ENCODE peak calls at places on chromosomes 12 and 14, in nine cellular contexts. H is nucleus accumbens, T is NCI-H1105, D is hippocampal formation, V is amygdala, S is AML-193, Z is T-helper 9 cell, X is adrenal gland, W is RKO. K is an unnamed sample.

GRCh38 chr14:83041224-83041623 is 1507.6 kb upstream of the SEL1L start:
- DNase-seq in H (no peak), T (no peak), D (no peak), V (no peak), S (no peak), Z (no peak), X (no peak), W (no peak), K (no peak)

GRCh38 chr12:10673660-10674384 is at the start of gene STYK1:
- DNase-seq in H (peak; percentile 57), T (peak; percentile 93), D (no peak), V (peak; percentile 53), S (peak; percentile 76), Z (peak; percentile 60), X (peak; percentile 18), W (peak; percentile 31), K (no peak)

GRCh38 chr14:34078117-34078743 is 127.4 kb upstream of the EGLN3 start:
- DNase-seq in H (no peak), T (no peak), D (no peak), V (no peak), S (peak; percentile 40), Z (no peak), X (no peak), W (no peak), K (no peak)

GRCh38 chr12:52687527-52688385 is 7.5 kb upstream of the KRT1 start:
- DNase-seq in H (no peak), T (no peak), D (no peak), V (no peak), S (no peak), Z (no peak), X (no peak), W (no peak), K (no peak)

GRCh38 chr12:47808049-47808448 is 11.7 kb downstream of the HDAC7 start:
- DNase-seq in H (peak; percentile 35), T (no peak), D (no peak), V (peak; percentile 22), S (peak; percentile 34), Z (peak; percentile 63), X (no peak), W (no peak), K (no peak)

GRCh38 chr12:78181544-78182162 is 351.0 kb downstream of the NAV3 start:
- DNase-seq in H (no peak), T (peak; percentile 61), D (no peak), V (no peak), S (no peak), Z (no peak), X (no peak), W (no peak), K (no peak)

GRCh38 chr12:88471641-88472040 is 108.6 kb downstream of the KITLG start:
- DNase-seq in H (no peak), T (no peak), D (no peak), V (no peak), S (no peak), Z (no peak), X (peak; percentile 62), W (peak; percentile 39), K (no peak)

GRCh38 chr14:67729072-67729561 is 27.4 kb downstream of the RDH12 start:
- DNase-seq in H (no peak), T (no peak), D (no peak), V (no peak), S (no peak), Z (no peak), X (no peak), W (no peak), K (no peak)

GRCh38 chr12:95998611-95999300 is 2.6 kb upstream of the HAL start:
- DNase-seq in H (peak; percentile 5), T (peak; percentile 53), D (peak; percentile 21), V (peak; percentile 7), S (peak; percentile 89), Z (peak; percentile 3), X (peak; percentile 55), W (peak; percentile 58), K (no peak)

GRCh38 chr12:49566361-49566760 is 1.6 kb downstream of the MCRS1 start:
- DNase-seq in H (no peak), T (no peak), D (no peak), V (no peak), S (no peak), Z (no peak), X (no peak), W (no peak), K (no peak)

K was measured in thoracic aorta.